ENCODE peak calls at places on chromosomes 6 and 20, in eight cellular contexts. Z, O, T, D, G, U, P and K are unnamed samples.

GRCh38 chr6:105179244-105180065 is at the start of gene POPDC3:
- DNase-seq in O (peak; percentile 59), G (peak; percentile 69), U (no peak), D (no peak), T (peak; percentile 25), Z (peak; percentile 53), P (peak; percentile 54), K (no peak)

GRCh38 chr6:127900935-127901334 is at the start of gene THEMIS:
- DNase-seq in G (no peak), P (no peak), D (no peak), Z (no peak), T (no peak), U (no peak), O (no peak), K (no peak)

GRCh38 chr6:6891074-6891754 is 216.5 kb upstream of the RREB1 start:
- DNase-seq in T (no peak), U (no peak), D (no peak), Z (no peak), G (no peak), O (no peak), P (peak; percentile 73), K (no peak)

GRCh38 chr20:15708984-15709598 is 864.2 kb downstream of the KIF16B start:
- DNase-seq in Z (no peak), U (peak; percentile 60), D (no peak), O (peak; percentile 29), P (peak; percentile 42), G (peak; percentile 66), T (peak; percentile 8), K (no peak)

GRCh38 chr6:31952890-31953289 is 5.9 kb downstream of the NELFE start:
- DNase-seq in P (no peak), Z (no peak), O (no peak), D (no peak), G (no peak), T (no peak), U (no peak), K (no peak)

GRCh38 chr6:35258858-35259193 is 709 bp upstream of the ZNF76 start:
- DNase-seq in U (peak; percentile 53), P (peak; percentile 69), D (peak; percentile 51), T (peak; percentile 31), Z (peak; percentile 59), G (no peak), O (no peak), K (no peak)

GRCh38 chr6:83901624-83902023 is 42.1 kb downstream of the CYB5R4 start:
- DNase-seq in O (no peak), G (no peak), P (no peak), D (no peak), U (no peak), Z (no peak), T (no peak), K (no peak)

GRCh38 chr20:57999465-58000111 is 228.9 kb downstream of the ANKRD60 start:
- DNase-seq in G (no peak), P (no peak), O (peak; percentile 65), U (peak; percentile 58), D (no peak), Z (no peak), T (peak; percentile 38), K (peak; percentile 53)

GRCh38 chr20:11847827-11848226 is 69.9 kb upstream of the BTBD3 start:
- DNase-seq in Z (no peak), P (no peak), T (no peak), O (no peak), G (no peak), D (no peak), U (no peak), K (no peak)

GRCh38 chr20:58717278-58718091 is 24.9 kb downstream of the NPEPL1 start:
- DNase-seq in O (peak; percentile 19), Z (no peak), G (no peak), D (no peak), U (no peak), P (peak; percentile 2), T (no peak), K (no peak)

GRCh38 chr6:12276332-12276943 is 13.7 kb upstream of the EDN1 start:
- DNase-seq in O (no peak), D (no peak), T (no peak), Z (no peak), U (no peak), G (no peak), P (no peak), K (no peak)

GRCh38 chr20:51412333-51412761 is 130.2 kb downstream of the NFATC2 start:
- DNase-seq in O (peak; percentile 59), D (no peak), T (peak; percentile 32), Z (peak; percentile 52), G (no peak), P (peak; percentile 35), U (no peak), K (no peak)

GRCh38 chr6:152428126-152428525 is 209.0 kb downstream of the SYNE1 start:
- DNase-seq in T (no peak), D (no peak), Z (peak; percentile 1), O (no peak), U (no peak), P (no peak), G (no peak), K (no peak)

GRCh38 chr20:41081276-41081814 is 52.7 kb downstream of the TOP1 start:
- DNase-seq in O (no peak), Z (peak; percentile 82), U (no peak), D (no peak), T (no peak), P (no peak), G (no peak), K (no peak)

GRCh38 chr6:5671604-5672559 is 334.8 kb downstream of the NRN1 start:
- DNase-seq in Z (no peak), P (peak; percentile 13), D (no peak), G (no peak), U (no peak), O (no peak), T (no peak), K (no peak)

DNA sequence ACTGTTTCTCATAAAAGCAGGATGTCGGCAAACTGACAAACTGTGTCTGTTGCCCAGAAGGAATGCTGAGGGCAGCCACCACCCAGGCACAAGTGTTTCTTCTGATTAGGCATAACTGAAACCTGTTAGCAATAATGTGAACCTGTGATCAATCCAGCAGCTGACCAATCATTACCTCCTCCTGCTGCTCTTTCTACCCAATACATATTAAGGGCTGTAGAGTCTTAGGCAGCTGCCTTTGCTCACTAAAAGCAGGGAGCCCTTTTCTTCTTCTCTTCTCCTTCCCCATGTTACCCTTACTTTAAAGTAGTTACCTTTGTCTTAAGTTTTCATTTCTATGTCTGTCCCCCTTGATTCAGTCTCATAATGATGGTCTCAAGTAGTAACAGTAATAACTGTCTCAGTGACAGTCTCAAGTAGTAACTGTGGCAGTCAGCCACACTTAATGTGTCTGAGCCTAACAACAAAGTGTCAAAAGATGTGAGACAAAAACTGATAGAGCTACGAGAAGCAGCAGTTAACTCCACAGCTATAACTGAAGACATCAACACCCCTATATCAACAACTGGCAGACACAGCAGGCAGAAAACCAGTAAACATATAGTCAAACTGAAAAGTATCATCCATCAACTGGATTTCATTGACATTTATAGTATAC is 37.0 kb downstream of the RANBP9 start:
- DNase-seq in T (no peak), U (no peak), P (no peak), Z (no peak), D (no peak), O (no peak), G (no peak), K (no peak)
- TF ChIP-seq CTCF in T (no peak), U (no peak), P (no peak), Z (no peak), D (no peak), O (no peak), G (no peak), K (no peak)

GRCh38 chr6:136334853-136335252 is 45.2 kb upstream of the BCLAF1 start:
- DNase-seq in G (no peak), D (no peak), U (no peak), Z (no peak), O (no peak), T (no peak), P (no peak), K (no peak)
- TF ChIP-seq CTCF in G (no peak), D (no peak), U (no peak), Z (no peak), O (no peak), T (no peak), P (no peak), K (no peak)

DNA sequence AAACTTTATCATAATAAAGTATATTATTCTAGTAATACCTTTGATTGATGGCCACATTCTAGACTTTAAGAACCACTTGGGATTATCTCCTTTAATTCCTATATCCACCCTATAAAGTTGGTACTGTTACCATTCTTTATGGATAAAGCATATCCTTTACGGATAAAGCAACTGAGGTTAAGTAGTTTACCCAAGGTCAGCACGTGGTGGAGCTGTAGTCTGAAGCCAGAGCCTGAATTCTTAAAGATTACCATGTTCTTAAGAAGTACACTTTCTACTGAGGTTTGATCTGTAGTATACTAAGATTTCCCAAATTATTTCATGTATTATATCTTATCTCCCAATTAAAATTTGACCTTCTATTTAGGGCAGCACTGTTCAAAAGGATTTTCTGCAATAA is 3.0 kb upstream of the NCOA7 start:
- DNase-seq in T (no peak), P (peak; percentile 32), D (no peak), Z (peak; percentile 54), U (no peak), O (no peak), G (no peak), K (no peak)
- TF ChIP-seq CTCF in T (peak; percentile 55), P (peak; percentile 39), D (no peak), Z (peak; percentile 51), U (peak; percentile 30), O (peak; percentile 28), G (peak; percentile 42), K (peak; percentile 29)

DNA sequence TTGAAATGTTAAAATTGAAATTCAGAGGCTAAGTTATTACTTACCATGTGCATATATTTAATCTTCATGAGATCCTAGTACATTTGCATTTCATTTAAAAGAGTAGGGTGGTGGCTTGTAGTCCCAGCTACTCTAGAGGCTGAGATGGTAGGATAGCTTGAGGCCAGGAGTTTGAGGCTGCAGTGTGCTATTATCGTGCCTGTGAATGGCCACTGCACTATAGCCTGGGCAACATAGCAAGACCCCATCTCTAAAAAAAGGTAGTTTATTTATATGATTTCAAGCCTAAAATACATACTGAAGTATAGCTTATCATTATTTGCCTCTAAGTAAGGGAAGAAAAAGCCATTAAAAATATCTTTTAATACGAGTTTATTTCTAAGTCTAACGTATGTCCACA is 3.1 kb downstream of the CCR6 start:
- DNase-seq in Z (no peak), U (no peak), D (no peak), G (no peak), P (no peak), T (no peak), O (no peak), K (no peak)
- TF ChIP-seq CTCF in Z (no peak), U (no peak), D (no peak), G (no peak), P (no peak), T (no peak), O (no peak), K (no peak)

DNA sequence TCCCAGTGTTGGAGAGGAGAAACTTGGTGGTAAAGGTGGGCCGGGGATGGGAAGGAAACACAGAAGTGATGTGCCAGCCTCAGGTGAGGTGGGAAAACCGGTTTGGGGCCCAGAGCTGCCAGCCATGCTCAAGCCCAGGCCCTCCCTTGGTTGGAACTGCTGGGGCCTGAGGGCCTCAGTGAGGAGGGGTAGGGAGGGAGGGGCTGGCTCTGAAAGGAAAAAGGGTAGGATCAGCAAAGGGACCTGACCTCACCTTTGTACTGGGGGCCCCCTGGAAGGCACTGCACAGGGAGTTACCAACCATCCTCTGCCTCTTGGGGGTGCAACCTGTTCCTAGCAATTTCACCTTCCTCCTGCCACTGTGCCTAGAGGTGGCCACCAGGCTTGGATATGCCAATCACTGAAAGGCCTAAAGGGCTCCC is 1.8 kb upstream of the SPEF1 start:
- DNase-seq in T (no peak), P (no peak), G (no peak), O (no peak), D (no peak), Z (no peak), U (peak; percentile 53), K (no peak)
- TF ChIP-seq CTCF in T (no peak), P (no peak), G (no peak), O (no peak), D (no peak), Z (no peak), U (no peak), K (no peak)

GRCh38 chr6:74870403-74870802 is 335.4 kb downstream of the COL12A1 start:
- DNase-seq in O (no peak), D (no peak), Z (no peak), U (no peak), P (peak; percentile 57), T (no peak), G (no peak), K (no peak)
- TF ChIP-seq CTCF in O (no peak), D (no peak), Z (no peak), U (no peak), P (peak; percentile 11), T (no peak), G (no peak), K (no peak)